ENCODE peak calls at places on chromosomes 2 and 18, in six cellular contexts. One of them, this sample, is unnamed.
A peak's percentile ranks its signal among the peaks of the same experiment; 100 is the strongest.

GRCh38 chr2:85760371-85760770 is 6.6 kb downstream of the ATOH8 start:
- DNase-seq in body of pancreas: no peak
- DNase-seq in astrocyte: peak; percentile 60
- DNase-seq in HFF-Myc: no peak
- DNase-seq in osteocyte: no peak
- DNase-seq in WTC11: no peak
- DNase-seq in this sample: no peak

GRCh38 chr2:127108090-127108523 is 1.2 kb upstream of the BIN1 start:
- DNase-seq in body of pancreas: peak; percentile 2
- DNase-seq in astrocyte: no peak
- DNase-seq in HFF-Myc: no peak
- DNase-seq in osteocyte: no peak
- DNase-seq in WTC11: peak; percentile 7
- DNase-seq in this sample: no peak

GRCh38 chr2:101305044-101305443 is 3.5 kb downstream of the RNF149 start:
- DNase-seq in body of pancreas: no peak
- DNase-seq in astrocyte: no peak
- DNase-seq in HFF-Myc: no peak
- DNase-seq in osteocyte: no peak
- DNase-seq in WTC11: no peak
- DNase-seq in this sample: no peak

GRCh38 chr2:205405194-205405593 is 277.1 kb upstream of the NRP2 start:
- DNase-seq in body of pancreas: no peak
- DNase-seq in astrocyte: peak; percentile 44
- DNase-seq in HFF-Myc: peak; percentile 39
- DNase-seq in osteocyte: no peak
- DNase-seq in WTC11: no peak
- DNase-seq in this sample: peak; percentile 19

GRCh38 chr18:21270453-21270852 is 28.4 kb downstream of the GREB1L start:
- DNase-seq in body of pancreas: no peak
- DNase-seq in astrocyte: peak; percentile 68
- DNase-seq in HFF-Myc: no peak
- DNase-seq in osteocyte: no peak
- DNase-seq in WTC11: no peak
- DNase-seq in this sample: peak; percentile 85

GRCh38 chr2:165401285-165401852 is 68.1 kb upstream of the CSRNP3 start:
- DNase-seq in body of pancreas: peak; percentile 48
- DNase-seq in astrocyte: peak; percentile 57
- DNase-seq in HFF-Myc: peak; percentile 74
- DNase-seq in osteocyte: no peak
- DNase-seq in WTC11: no peak
- DNase-seq in this sample: peak; percentile 55

GRCh38 chr2:46422717-46423394 is 56.5 kb upstream of the TMEM247 start:
- DNase-seq in body of pancreas: no peak
- DNase-seq in astrocyte: no peak
- DNase-seq in HFF-Myc: no peak
- DNase-seq in osteocyte: no peak
- DNase-seq in WTC11: no peak
- DNase-seq in this sample: no peak

GRCh38 chr2:231922311-231922710 is 3.9 kb downstream of the NPPC start:
- DNase-seq in body of pancreas: no peak
- DNase-seq in astrocyte: no peak
- DNase-seq in HFF-Myc: no peak
- DNase-seq in osteocyte: no peak
- DNase-seq in WTC11: no peak
- DNase-seq in this sample: no peak

DNA sequence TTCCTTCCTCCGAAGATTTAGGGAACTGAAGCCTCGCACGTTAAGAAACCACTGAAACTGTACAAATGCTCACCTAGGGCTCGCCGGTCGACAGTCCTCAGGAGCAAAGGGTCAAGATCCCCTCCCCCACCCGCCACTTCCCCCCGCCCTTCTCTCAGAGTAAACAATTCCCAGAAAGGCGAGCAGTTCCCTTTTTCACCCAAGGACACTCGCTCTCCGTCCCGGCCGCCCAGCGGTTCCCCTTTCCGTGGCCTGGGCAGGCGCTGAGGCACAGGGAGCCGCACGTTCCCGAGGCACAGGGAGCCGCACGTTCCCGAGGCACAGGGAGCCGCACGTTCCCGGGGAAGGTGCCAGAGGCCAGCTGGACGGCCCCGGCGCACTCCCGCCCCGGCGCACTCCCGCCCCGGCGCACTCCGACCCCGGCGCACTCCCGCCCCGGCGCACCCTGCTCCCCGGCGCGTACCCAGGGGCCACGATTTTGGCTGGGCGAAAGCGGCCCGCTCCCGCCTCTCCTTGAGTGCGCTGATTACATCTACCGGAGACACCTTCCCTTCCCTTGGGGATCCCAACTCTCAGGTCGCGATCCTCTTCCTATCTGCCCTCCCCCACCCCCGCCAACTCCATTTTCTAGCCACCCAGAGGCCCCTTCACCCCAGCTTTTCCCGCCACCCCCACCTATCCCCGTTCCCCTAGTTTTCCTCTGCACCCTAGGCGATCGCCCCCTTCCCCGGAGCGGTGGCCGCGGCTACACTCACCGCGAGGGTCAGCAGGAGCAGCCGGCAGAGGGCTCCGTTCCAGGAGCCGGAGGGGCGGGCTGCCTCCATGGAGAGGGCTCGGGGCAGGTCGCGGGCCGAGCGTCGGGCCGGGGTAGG is 837 bp downstream of the DSC2 start:
- DNase-seq in body of pancreas: peak; percentile 92
- DNase-seq in astrocyte: no peak
- DNase-seq in HFF-Myc: no peak
- DNase-seq in osteocyte: no peak
- DNase-seq in WTC11: peak; percentile 73
- DNase-seq in this sample: no peak
- TF ChIP-seq CTCF in body of pancreas: peak; percentile 17
- TF ChIP-seq CTCF in astrocyte: no peak
- TF ChIP-seq CTCF in HFF-Myc: no peak
- TF ChIP-seq CTCF in osteocyte: peak; percentile 31
- TF ChIP-seq CTCF in WTC11: no peak
- TF ChIP-seq CTCF in this sample: no peak

GRCh38 chr2:20757405-20758090 is 65.4 kb downstream of the LDAH start:
- DNase-seq in body of pancreas: no peak
- DNase-seq in astrocyte: no peak
- DNase-seq in HFF-Myc: no peak
- DNase-seq in osteocyte: no peak
- DNase-seq in WTC11: no peak
- DNase-seq in this sample: no peak

GRCh38 chr2:20758997-20759396 is 63.9 kb downstream of the LDAH start:
- DNase-seq in body of pancreas: no peak
- DNase-seq in astrocyte: no peak
- DNase-seq in HFF-Myc: no peak
- DNase-seq in osteocyte: no peak
- DNase-seq in WTC11: no peak
- DNase-seq in this sample: no peak

GRCh38 chr2:20759487-20759886 is 63.4 kb downstream of the LDAH start:
- DNase-seq in body of pancreas: no peak
- DNase-seq in astrocyte: no peak
- DNase-seq in HFF-Myc: no peak
- DNase-seq in osteocyte: no peak
- DNase-seq in WTC11: no peak
- DNase-seq in this sample: no peak

GRCh38 chr2:20752293-20752692 is 70.6 kb downstream of the LDAH start:
- DNase-seq in body of pancreas: no peak
- DNase-seq in astrocyte: no peak
- DNase-seq in HFF-Myc: no peak
- DNase-seq in osteocyte: no peak
- DNase-seq in WTC11: no peak
- DNase-seq in this sample: no peak

GRCh38 chr2:20755132-20755800 is 67.6 kb downstream of the LDAH start:
- DNase-seq in body of pancreas: no peak
- DNase-seq in astrocyte: no peak
- DNase-seq in HFF-Myc: no peak
- DNase-seq in osteocyte: no peak
- DNase-seq in WTC11: no peak
- DNase-seq in this sample: no peak
- TF ChIP-seq CTCF in body of pancreas: no peak
- TF ChIP-seq CTCF in astrocyte: no peak
- TF ChIP-seq CTCF in HFF-Myc: no peak
- TF ChIP-seq CTCF in osteocyte: peak; percentile 48
- TF ChIP-seq CTCF in WTC11: no peak
- TF ChIP-seq CTCF in this sample: peak; percentile 34

GRCh38 chr18:24402209-24402785 is 4.7 kb upstream of the OSBPL1A start:
- DNase-seq in body of pancreas: no peak
- DNase-seq in astrocyte: no peak
- DNase-seq in HFF-Myc: no peak
- DNase-seq in osteocyte: no peak
- DNase-seq in WTC11: peak; percentile 58
- DNase-seq in this sample: no peak
- TF ChIP-seq CTCF in body of pancreas: no peak
- TF ChIP-seq CTCF in astrocyte: no peak
- TF ChIP-seq CTCF in HFF-Myc: peak; percentile 35
- TF ChIP-seq CTCF in osteocyte: no peak
- TF ChIP-seq CTCF in WTC11: no peak
- TF ChIP-seq CTCF in this sample: peak; percentile 58

DNA sequence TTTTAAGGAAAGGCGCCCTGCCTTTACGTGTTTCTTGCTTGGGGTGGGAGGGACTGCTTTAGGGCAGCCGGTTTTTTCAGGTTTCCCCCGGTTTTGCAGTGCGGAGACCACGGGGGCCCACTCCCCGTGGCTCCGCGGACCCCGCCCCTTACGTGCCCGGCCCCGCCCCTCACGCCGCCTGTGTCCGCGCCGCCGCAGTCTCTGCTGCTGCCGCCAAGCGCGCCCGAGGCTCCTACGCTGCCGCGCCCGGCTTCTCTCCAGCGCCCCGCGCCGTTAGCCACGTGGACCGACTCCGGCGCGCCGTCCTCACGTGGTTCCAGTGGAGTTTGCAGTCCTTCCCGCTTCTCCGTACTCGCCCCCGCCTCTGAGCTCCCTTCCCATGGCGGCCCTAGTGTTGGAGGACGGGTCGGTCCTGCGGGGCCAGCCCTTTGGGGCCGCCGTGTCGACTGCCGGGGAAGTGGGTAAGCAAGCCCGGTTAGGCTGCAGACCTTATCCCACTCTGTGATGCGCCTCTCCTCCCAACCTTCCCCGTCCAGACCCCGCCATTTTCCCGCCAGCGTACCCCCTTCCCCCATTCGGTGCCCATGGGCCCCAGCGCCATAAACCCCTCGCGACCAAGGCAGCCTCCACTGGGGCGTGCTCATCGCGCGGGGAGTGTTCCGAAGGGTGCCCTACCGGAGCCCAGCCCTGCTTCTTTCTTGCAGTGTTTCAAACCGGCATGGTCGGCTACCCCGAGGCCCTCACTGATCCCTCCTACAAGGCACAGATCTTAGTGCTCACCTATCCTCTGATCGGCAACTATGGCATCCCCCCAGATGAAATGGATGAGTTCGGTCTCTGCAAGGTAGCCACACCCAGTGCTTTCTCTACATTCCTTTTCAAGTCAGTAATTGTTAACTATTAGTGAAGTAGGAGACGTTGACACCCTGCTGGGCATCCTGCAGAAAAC is at the start of gene CAD:
- DNase-seq in body of pancreas: peak; percentile 86
- DNase-seq in astrocyte: peak; percentile 65
- DNase-seq in HFF-Myc: peak; percentile 48
- DNase-seq in osteocyte: peak; percentile 96
- DNase-seq in WTC11: peak; percentile 90
- DNase-seq in this sample: peak; percentile 72
- TF ChIP-seq CTCF in body of pancreas: peak; percentile 52
- TF ChIP-seq CTCF in astrocyte: no peak
- TF ChIP-seq CTCF in HFF-Myc: no peak
- TF ChIP-seq CTCF in osteocyte: no peak
- TF ChIP-seq CTCF in WTC11: no peak
- TF ChIP-seq CTCF in this sample: peak; percentile 39

GRCh38 chr2:128172191-128172590 is 81.2 kb downstream of the UGGT1 start:
- DNase-seq in body of pancreas: no peak
- DNase-seq in astrocyte: no peak
- DNase-seq in HFF-Myc: no peak
- DNase-seq in osteocyte: no peak
- DNase-seq in WTC11: no peak
- DNase-seq in this sample: no peak
- TF ChIP-seq CTCF in body of pancreas: peak; percentile 16
- TF ChIP-seq CTCF in astrocyte: no peak
- TF ChIP-seq CTCF in HFF-Myc: peak; percentile 23
- TF ChIP-seq CTCF in osteocyte: peak; percentile 50
- TF ChIP-seq CTCF in WTC11: no peak
- TF ChIP-seq CTCF in this sample: peak; percentile 61